ENCODE peak calls at places on chromosomes 2 and 18, in nine cellular contexts. G, P, R, Z, U, I, O, F and A are unnamed samples.
A peak's percentile ranks its signal among the peaks of the same experiment; 100 is the strongest.

GRCh38 chr2:75503048-75503607 is 57.6 kb downstream of the EVA1A start:
- DNase-seq in G (no peak), P (no peak), R (no peak), Z (no peak), U (no peak), I (no peak), O (no peak), F (no peak), A (no peak)

GRCh38 chr2:240505946-240506345 is 51.8 kb downstream of the ANKMY1 start:
- DNase-seq in G (no peak), P (no peak), R (no peak), Z (no peak), U (peak; percentile 64), I (no peak), O (no peak), F (no peak), A (no peak)

GRCh38 chr2:55014962-55015939 is 35.0 kb downstream of the RTN4 start:
- DNase-seq in G (peak; percentile 56), P (no peak), R (no peak), Z (peak; percentile 91), U (peak; percentile 69), I (peak; percentile 48), O (peak; percentile 58), F (peak; percentile 59), A (no peak)

GRCh38 chr18:2980607-2980923 is 32.4 kb downstream of the LPIN2 start:
- DNase-seq in G (no peak), P (no peak), R (no peak), Z (no peak), U (no peak), I (no peak), O (no peak), F (no peak), A (no peak)

GRCh38 chr2:217327981-217328760 is 468.3 kb upstream of the TNP1 start:
- DNase-seq in G (no peak), P (no peak), R (no peak), Z (no peak), U (no peak), I (no peak), O (no peak), F (no peak), A (no peak)

GRCh38 chr2:211351998-211352397 is 795.6 kb downstream of the CPS1 start:
- DNase-seq in G (no peak), P (no peak), R (no peak), Z (no peak), U (no peak), I (no peak), O (no peak), F (no peak), A (no peak)

GRCh38 chr2:1742680-1743395 is 1.5 kb downstream of the PXDN start:
- DNase-seq in G (peak; percentile 79), P (no peak), R (peak; percentile 53), Z (no peak), U (peak; percentile 96), I (peak; percentile 81), O (peak; percentile 85), F (peak; percentile 36), A (no peak)

GRCh38 chr2:41827354-41827971 is 220.4 kb upstream of the PKDCC start:
- DNase-seq in G (no peak), P (no peak), R (no peak), Z (peak; percentile 74), U (no peak), I (no peak), O (no peak), F (no peak), A (no peak)

GRCh38 chr18:51077217-51077616 is 47.2 kb downstream of the SMAD4 start:
- DNase-seq in G (no peak), P (no peak), R (no peak), Z (no peak), U (no peak), I (no peak), O (no peak), F (no peak), A (no peak)

GRCh38 chr2:236573066-236573929 is 3.7 kb downstream of the ACKR3 start:
- DNase-seq in G (no peak), P (no peak), R (no peak), Z (no peak), U (peak; percentile 66), I (no peak), O (no peak), F (no peak), A (no peak)

GRCh38 chr2:241904011-241904718 is 34.6 kb downstream of the RTP5 start:
- DNase-seq in G (peak; percentile 13), P (no peak), R (no peak), Z (no peak), U (no peak), I (no peak), O (no peak), F (peak; percentile 20), A (no peak)

GRCh38 chr2:14720319-14720718 is 87.8 kb downstream of the LRATD1 start:
- DNase-seq in G (no peak), P (no peak), R (no peak), Z (no peak), U (no peak), I (no peak), O (no peak), F (no peak), A (no peak)

GRCh38 chr2:51782874-51783765 is 751.2 kb upstream of the NRXN1 start:
- DNase-seq in G (no peak), P (no peak), R (no peak), Z (no peak), U (no peak), I (no peak), O (no peak), F (no peak), A (no peak)

GRCh38 chr2:10333247-10333613 is 30.5 kb downstream of the HPCAL1 start:
- DNase-seq in G (peak; percentile 51), P (no peak), R (no peak), Z (no peak), U (no peak), I (no peak), O (no peak), F (no peak), A (no peak)

GRCh38 chr2:160221391-160222276 is 21.6 kb upstream of the ITGB6 start:
- DNase-seq in G (peak; percentile 89), P (no peak), R (no peak), Z (peak; percentile 61), U (peak; percentile 69), I (peak; percentile 46), O (peak; percentile 43), F (peak; percentile 86), A (no peak)

GRCh38 chr2:150370600-150370999 is 116.9 kb downstream of the RND3 start:
- DNase-seq in G (no peak), P (no peak), R (no peak), Z (no peak), U (no peak), I (no peak), O (no peak), F (no peak), A (no peak)
- TF ChIP-seq POLR2AphosphoS5 in G (no peak), P (no peak), R (no peak), Z (no peak), U (no peak), I (no peak), O (peak; percentile 24), F (no peak), A (no peak)

GRCh38 chr2:172431428-172431827 is 4.0 kb downstream of the ITGA6 start:
- DNase-seq in G (peak; percentile 73), P (no peak), R (no peak), Z (no peak), U (no peak), I (peak; percentile 44), O (peak; percentile 64), F (peak; percentile 90), A (no peak)
- TF ChIP-seq POLR2AphosphoS5 in G (no peak), P (no peak), R (no peak), Z (no peak), U (no peak), I (no peak), O (peak; percentile 67), F (peak; percentile 81), A (no peak)

GRCh38 chr2:172693037-172693436 is 42.6 kb upstream of the RAPGEF4 start:
- DNase-seq in G (peak; percentile 23), P (no peak), R (no peak), Z (peak; percentile 28), U (peak; percentile 81), I (no peak), O (peak; percentile 82), F (peak; percentile 51), A (peak; percentile 94)
- TF ChIP-seq POLR2AphosphoS5 in G (no peak), P (no peak), R (no peak), Z (no peak), U (peak; percentile 81), I (no peak), O (peak; percentile 93), F (peak; percentile 72), A (peak; percentile 62)

GRCh38 chr18:24214144-24214543 is 75.3 kb downstream of the CABYR start:
- DNase-seq in G (no peak), P (no peak), R (no peak), Z (no peak), U (no peak), I (no peak), O (no peak), F (no peak), A (no peak)

GRCh38 chr18:24209558-24209957 is 70.7 kb downstream of the CABYR start:
- DNase-seq in G (no peak), P (no peak), R (no peak), Z (no peak), U (no peak), I (no peak), O (no peak), F (no peak), A (no peak)

GRCh38 chr18:24208270-24209035 is 69.6 kb downstream of the CABYR start:
- DNase-seq in G (no peak), P (no peak), R (no peak), Z (no peak), U (no peak), I (no peak), O (no peak), F (no peak), A (no peak)

GRCh38 chr18:24214913-24215312 is 76.1 kb downstream of the CABYR start:
- DNase-seq in G (no peak), P (no peak), R (no peak), Z (no peak), U (no peak), I (no peak), O (no peak), F (no peak), A (no peak)

GRCh38 chr18:24212939-24213338 is 74.1 kb downstream of the CABYR start:
- DNase-seq in G (no peak), P (no peak), R (no peak), Z (peak; percentile 14), U (no peak), I (no peak), O (no peak), F (no peak), A (peak; percentile 86)
- TF ChIP-seq POLR2AphosphoS5 in G (no peak), P (no peak), R (no peak), Z (no peak), U (no peak), I (no peak), O (no peak), F (no peak), A (no peak)

GRCh38 chr2:218569038-218569431 is 396 bp downstream of the CNOT9 start:
- DNase-seq in G (peak; percentile 54), P (peak; percentile 31), R (peak; percentile 11), Z (peak; percentile 73), U (peak; percentile 78), I (no peak), O (peak; percentile 27), F (peak; percentile 40), A (no peak)
- TF ChIP-seq POLR2AphosphoS5 in G (no peak), P (peak; percentile 3), R (no peak), Z (no peak), U (no peak), I (no peak), O (no peak), F (no peak), A (no peak)